ENCODE peak calls at places on chromosomes 5 and 9, in four cellular contexts. J, N, O and I are unnamed samples.

GRCh38 chr9:19903076-19903475 is 114.2 kb upstream of the SLC24A2 start:
- DNase-seq in N (no peak), O (no peak), J (no peak), I (no peak)

GRCh38 chr5:145854651-145855258 is 18.1 kb downstream of the GRXCR2 start:
- DNase-seq in J (peak; percentile 81), N (no peak), O (peak; percentile 76), I (no peak)

GRCh38 chr5:159240301-159240870 is 22.7 kb upstream of the UBLCP1 start:
- DNase-seq in O (no peak), J (peak; percentile 85), N (peak; percentile 14), I (peak; percentile 20)

GRCh38 chr5:126483156-126483555 is 59.9 kb downstream of the GRAMD2B start:
- DNase-seq in J (no peak), O (no peak), N (no peak), I (no peak)

GRCh38 chr5:1409386-1410110 is 35.7 kb downstream of the SLC6A3 start:
- DNase-seq in O (no peak), N (no peak), J (no peak), I (peak; percentile 32)

GRCh38 chr9:106970976-106971457 is 108.1 kb downstream of the ZNF462 start:
- DNase-seq in J (no peak), N (no peak), O (no peak), I (no peak)

GRCh38 chr5:122790354-122791123 is 15.7 kb downstream of the SNX2 start:
- DNase-seq in O (no peak), J (no peak), N (no peak), I (no peak)

GRCh38 chr9:130194406-130194932 is 22.3 kb downstream of the NCS1 start:
- DNase-seq in J (no peak), O (no peak), N (no peak), I (no peak)

GRCh38 chr9:124255222-124255621 is 2.5 kb upstream of the NEK6 start:
- DNase-seq in N (no peak), O (no peak), J (no peak), I (no peak)

GRCh38 chr5:83871533-83872380 is 151.1 kb upstream of the HAPLN1 start:
- DNase-seq in O (no peak), N (no peak), J (no peak), I (no peak)

GRCh38 chr9:69532359-69532758 is 139.8 kb downstream of the APBA1 start:
- DNase-seq in J (no peak), O (no peak), N (no peak), I (no peak)

GRCh38 chr5:33088176-33088575 is 352.6 kb upstream of the TARS1 start:
- DNase-seq in O (no peak), J (no peak), N (no peak), I (no peak)

GRCh38 chr9:89234186-89234585 is 55.6 kb upstream of the SHC3 start:
- DNase-seq in N (no peak), O (no peak), J (no peak), I (no peak)

GRCh38 chr5:160470437-160471341 is 49.0 kb downstream of the PTTG1 start:
- DNase-seq in N (no peak), O (no peak), J (no peak), I (peak; percentile 25)

GRCh38 chr5:1121891-1122290 is 10.0 kb upstream of the SLC12A7 start:
- DNase-seq in N (no peak), J (no peak), O (no peak), I (no peak)

GRCh38 chr5:172035039-172035438 is 28.6 kb upstream of the FBXW11 start:
- DNase-seq in J (no peak), O (no peak), N (no peak), I (peak; percentile 30)

GRCh38 chr5:177362871-177363507 is 5.3 kb downstream of the RGS14 start:
- DNase-seq in J (no peak), N (peak; percentile 65), O (peak; percentile 58), I (peak; percentile 80)

GRCh38 chr9:26675055-26675454 is 217.5 kb downstream of the CAAP1 start:
- DNase-seq in N (no peak), J (peak; percentile 5), O (no peak), I (no peak)

GRCh38 chr9:78607853-78608252 is 310.9 kb downstream of the PSAT1 start:
- DNase-seq in J (no peak), N (no peak), O (no peak), I (no peak)

GRCh38 chr9:110444911-110445310 is 107.2 kb upstream of the TXNDC8 start:
- DNase-seq in N (no peak), O (no peak), J (no peak), I (no peak)

GRCh38 chr9:117672397-117672796 is 31.8 kb upstream of the TLR4 start:
- DNase-seq in J (peak; percentile 68), O (no peak), N (no peak), I (no peak)

GRCh38 chr5:177610770-177611445 is 11.0 kb downstream of the B4GALT7 start:
- DNase-seq in N (no peak), J (no peak), O (no peak), I (no peak)

GRCh38 chr9:95383198-95383673 is 65.7 kb upstream of the FANCC start:
- DNase-seq in N (no peak), J (peak; percentile 88), O (no peak), I (no peak)

GRCh38 chr5:93192107-93192506 is 388.9 kb downstream of the NR2F1-AS1 start:
- DNase-seq in J (peak; percentile 77), N (no peak), O (no peak), I (no peak)

GRCh38 chr5:141879941-141880738 is 1.9 kb upstream of the PCDH1 start:
- DNase-seq in N (no peak), O (no peak), J (no peak), I (no peak)

GRCh38 chr5:172451771-172452197 is 2.5 kb downstream of the SH3PXD2B start:
- DNase-seq in O (no peak), J (peak; percentile 85), N (peak; percentile 22), I (no peak)

GRCh38 chr9:135914921-135915320 is 7.6 kb upstream of the CAMSAP1 start:
- DNase-seq in J (no peak), N (no peak), O (no peak), I (no peak)

GRCh38 chr5:76386360-76386759 is 16.7 kb upstream of the IQGAP2 start:
- DNase-seq in J (no peak), O (peak; percentile 92), N (no peak), I (no peak)

GRCh38 chr5:17012289-17012688 is 76.2 kb upstream of the MYO10 start:
- DNase-seq in N (no peak), O (no peak), J (peak; percentile 74), I (no peak)